ENCODE peak calls at places on chromosomes 13 and 19, in six cellular contexts. Y, W, G, C, Z and A are unnamed samples.

GRCh38 chr19:17766543-17767131 is 15.4 kb downstream of the FCHO1 start:
- DNase-seq in W (peak), Z (peak), C (peak), G (peak), Y (no peak), A (peak)

GRCh38 chr19:6616011-6616410 is 25.1 kb upstream of the CD70 start:
- DNase-seq in C (no peak), G (peak), Z (no peak), W (peak), Y (peak), A (no peak)

GRCh38 chr19:23887642-23888041 is 27.0 kb upstream of the ZNF726 start:
- DNase-seq in Z (no peak), Y (no peak), C (peak), G (no peak), W (no peak), A (no peak)

GRCh38 chr13:98089246-98089645 is 53.6 kb upstream of the FARP1 start:
- DNase-seq in Y (no peak), C (no peak), G (no peak), W (peak), Z (no peak), A (no peak)

GRCh38 chr19:33731886-33732285 is 64.8 kb upstream of the KCTD15 start:
- DNase-seq in W (no peak), Z (no peak), C (no peak), G (no peak), Y (no peak), A (no peak)

GRCh38 chr19:2780284-2780683 is 2.8 kb downstream of the SGTA start:
- DNase-seq in G (no peak), C (no peak), Z (no peak), W (no peak), Y (no peak), A (no peak)

GRCh38 chr19:610071-610800 is 20.6 kb downstream of the HCN2 start:
- DNase-seq in G (peak), W (no peak), Y (peak), Z (no peak), C (no peak), A (no peak)

GRCh38 chr13:60627071-60627686 is 230.2 kb downstream of the TDRD3 start:
- DNase-seq in Y (peak), C (peak), G (peak), W (peak), Z (no peak), A (no peak)

GRCh38 chr13:101576452-101576851 is 124.0 kb downstream of the ITGBL1 start:
- DNase-seq in W (no peak), Z (no peak), Y (no peak), G (no peak), C (no peak), A (no peak)

GRCh38 chr19:35949131-35949530 is 13.0 kb downstream of the LRFN3 start:
- DNase-seq in W (no peak), G (no peak), C (no peak), Y (no peak), Z (no peak), A (no peak)

GRCh38 chr19:6214881-6215541 is 64.8 kb downstream of the MLLT1 start:
- DNase-seq in Z (no peak), W (no peak), G (no peak), Y (no peak), C (no peak), A (no peak)

GRCh38 chr13:112893570-112894422 is 75.2 kb upstream of the MCF2L start:
- DNase-seq in W (peak), G (peak), Y (no peak), Z (no peak), C (peak), A (peak)

GRCh38 chr19:4967738-4968461 is 1.0 kb upstream of the KDM4B start:
- DNase-seq in Z (no peak), C (no peak), W (peak), G (no peak), Y (no peak), A (no peak)

GRCh38 chr13:39874331-39875055 is 219.0 kb downstream of the COG6 start:
- DNase-seq in G (no peak), Y (no peak), Z (no peak), C (no peak), W (peak), A (no peak)

GRCh38 chr19:17553256-17553655 is 2.2 kb upstream of the COLGALT1 start:
- DNase-seq in Y (no peak), W (peak), G (no peak), C (no peak), Z (peak), A (no peak)

GRCh38 chr19:42283248-42284065 is 14.4 kb downstream of the CIC start:
- DNase-seq in C (peak), W (peak), Z (peak), G (peak), Y (peak), A (peak)

GRCh38 chr13:24626449-24626848 is 53.8 kb upstream of the ATP12A start:
- DNase-seq in Z (no peak), C (no peak), W (no peak), Y (peak), G (no peak), A (no peak)

GRCh38 chr19:7471696-7472620 is 16.9 kb downstream of the PEX11G start:
- DNase-seq in W (no peak), C (no peak), G (no peak), Y (no peak), Z (no peak), A (no peak)

GRCh38 chr13:32829676-32830091 is 186.5 kb upstream of the KL start:
- DNase-seq in Y (no peak), W (peak), C (no peak), G (no peak), Z (no peak), A (no peak)

GRCh38 chr13:72920097-72920496 is 138.2 kb downstream of the PIBF1 start:
- DNase-seq in Z (no peak), G (no peak), C (no peak), W (peak), Y (no peak), A (no peak)

GRCh38 chr13:93180376-93180966 is 46.1 kb upstream of the GPC6 start:
- DNase-seq in G (no peak), C (no peak), Z (no peak), W (peak), Y (no peak), A (no peak)

GRCh38 chr19:32464279-32464678 is 58.7 kb downstream of the DPY19L3 start:
- DNase-seq in Z (no peak), C (peak), Y (peak), G (no peak), W (peak), A (no peak)

GRCh38 chr13:28035146-28035782 is 46.8 kb upstream of the URAD start:
- DNase-seq in Z (no peak), Y (no peak), G (no peak), W (no peak), C (no peak), A (no peak)

GRCh38 chr19:30102666-30103065 is 160.6 kb downstream of the URI1 start:
- DNase-seq in C (no peak), Z (no peak), G (no peak), Y (no peak), W (no peak), A (no peak)